ENCODE peak calls at places on chromosomes 13 and 19, in five cellular contexts. C is PC-3, L is IMR-90, J is lung, B is WERI-Rb-1. E is an unnamed sample. For H3K9me3, the result is how much of the 10 kb centered on the place peaks cover.

GRCh38 chr13:25872871-25873607 is 178.8 kb downstream of the SHISA2 start:
- DNase-seq in C (no peak), L (no peak), J (no peak), B (no peak), E (no peak)

GRCh38 chr13:40494513-40494912 is 171.9 kb downstream of the FOXO1 start:
- DNase-seq in C (no peak), L (no peak), J (no peak), B (no peak), E (no peak)

GRCh38 chr19:1901940-1902404 is 3.2 kb upstream of the ADAT3 start:
- DNase-seq in C (no peak), L (no peak), J (peak), B (no peak), E (no peak)

GRCh38 chr19:49140951-49141350 is 14.2 kb downstream of the HRC start:
- DNase-seq in C (no peak), L (no peak), J (no peak), B (no peak), E (no peak)

GRCh38 chr13:59643239-59643865 is 520.4 kb downstream of the DIAPH3 start:
- DNase-seq in C (no peak), L (no peak), J (no peak), B (no peak), E (no peak)

GRCh38 chr13:51793570-51794273 is 10.2 kb downstream of the DHRS12 start:
- DNase-seq in C (peak), L (peak), J (no peak), B (no peak), E (no peak)

GRCh38 chr13:110869231-110869804 is 45.6 kb downstream of the ANKRD10 start:
- DNase-seq in C (no peak), L (no peak), J (no peak), B (no peak), E (no peak)

GRCh38 chr19:49782515-49782914 is 15.7 kb downstream of the AP2A1 start:
- DNase-seq in C (no peak), L (no peak), J (no peak), B (no peak), E (no peak)

GRCh38 chr13:53028063-53028462 is 550 bp upstream of the OLFM4 start:
- DNase-seq in C (no peak), L (no peak), J (no peak), B (no peak), E (no peak)

GRCh38 chr13:31896427-31896826 is 135.1 kb upstream of the FRY start:
- DNase-seq in C (no peak), L (peak), J (no peak), B (no peak), E (no peak)

GRCh38 chr13:48655291-48655690 is 1.6 kb downstream of the CYSLTR2 start:
- DNase-seq in C (no peak), L (no peak), J (no peak), B (no peak), E (no peak)

GRCh38 chr19:55244004-55244680 is 14.7 kb downstream of the PPP6R1 start:
- DNase-seq in C (no peak), L (no peak), J (no peak), B (no peak), E (no peak)

GRCh38 chr13:32846556-32846955 is 169.7 kb upstream of the KL start:
- DNase-seq in C (no peak), L (no peak), J (no peak), B (no peak), E (no peak)

GRCh38 chr13:51714663-51715168 is 89.2 kb downstream of the DHRS12 start:
- DNase-seq in C (peak), L (peak), J (no peak), B (no peak), E (no peak)

GRCh38 chr13:45082964-45083363 is 37.3 kb upstream of the GTF2F2 start:
- DNase-seq in C (peak), L (peak), J (no peak), B (no peak), E (peak)

GRCh38 chr19:5345895-5346386 is 5.3 kb upstream of the PTPRS start:
- DNase-seq in C (peak), L (peak), J (no peak), B (no peak), E (no peak)

GRCh38 chr13:49641810-49642291 is 13.5 kb downstream of the ARL11 start:
- DNase-seq in C (peak), L (peak), J (peak), B (no peak), E (no peak)

GRCh38 chr13:110593430-110594130 is 21.8 kb upstream of the NAXD start:
- DNase-seq in C (peak), L (peak), J (no peak), B (peak), E (no peak)

GRCh38 chr13:19772306-19772705 is 10.4 kb downstream of the PSPC1 start:
- DNase-seq in C (no peak), L (peak), J (no peak), B (no peak), E (no peak)

GRCh38 chr13:61413572-61413971 is 2.1 kb downstream of the PCDH20 start:
- DNase-seq in C (no peak), L (no peak), J (no peak), B (no peak), E (peak)

GRCh38 chr19:1401138-1401888 is at the start of gene GAMT:
- DNase-seq in C (peak), L (no peak), J (no peak), B (peak), E (no peak)

GRCh38 chr13:34611678-34612077 is 330.4 kb upstream of the NBEA start:
- DNase-seq in C (no peak), L (no peak), J (no peak), B (no peak), E (no peak)

GRCh38 chr13:24039621-24040475 is 120.7 kb upstream of the SPATA13 start:
- DNase-seq in C (no peak), L (no peak), J (peak), B (no peak), E (no peak)
- H3K27ac ChIP-seq in C (no peak), L (no peak), J (no peak), B (no peak), E (no peak)

GRCh38 chr19:11551603-11552235 is 7.3 kb downstream of the ELOF1 start:
- DNase-seq in C (no peak), L (no peak), J (no peak), B (peak), E (no peak)
- TF ChIP-seq CTCF in C (peak), L (peak), J (no peak), B (peak), E (peak)

GRCh38 chr19:21362291-21362690 is 3.5 kb downstream of the ZNF738 start:
- DNase-seq in C (no peak), L (no peak), J (peak), B (no peak), E (no peak)

GRCh38 chr19:21358768-21359451 is at the start of gene ZNF738:
- DNase-seq in C (peak), L (peak), J (peak), B (peak), E (peak)
- H3K9me3 ChIP-seq in C (under half), L (under half), J (under half), B (under half), E (under half)

DNA sequence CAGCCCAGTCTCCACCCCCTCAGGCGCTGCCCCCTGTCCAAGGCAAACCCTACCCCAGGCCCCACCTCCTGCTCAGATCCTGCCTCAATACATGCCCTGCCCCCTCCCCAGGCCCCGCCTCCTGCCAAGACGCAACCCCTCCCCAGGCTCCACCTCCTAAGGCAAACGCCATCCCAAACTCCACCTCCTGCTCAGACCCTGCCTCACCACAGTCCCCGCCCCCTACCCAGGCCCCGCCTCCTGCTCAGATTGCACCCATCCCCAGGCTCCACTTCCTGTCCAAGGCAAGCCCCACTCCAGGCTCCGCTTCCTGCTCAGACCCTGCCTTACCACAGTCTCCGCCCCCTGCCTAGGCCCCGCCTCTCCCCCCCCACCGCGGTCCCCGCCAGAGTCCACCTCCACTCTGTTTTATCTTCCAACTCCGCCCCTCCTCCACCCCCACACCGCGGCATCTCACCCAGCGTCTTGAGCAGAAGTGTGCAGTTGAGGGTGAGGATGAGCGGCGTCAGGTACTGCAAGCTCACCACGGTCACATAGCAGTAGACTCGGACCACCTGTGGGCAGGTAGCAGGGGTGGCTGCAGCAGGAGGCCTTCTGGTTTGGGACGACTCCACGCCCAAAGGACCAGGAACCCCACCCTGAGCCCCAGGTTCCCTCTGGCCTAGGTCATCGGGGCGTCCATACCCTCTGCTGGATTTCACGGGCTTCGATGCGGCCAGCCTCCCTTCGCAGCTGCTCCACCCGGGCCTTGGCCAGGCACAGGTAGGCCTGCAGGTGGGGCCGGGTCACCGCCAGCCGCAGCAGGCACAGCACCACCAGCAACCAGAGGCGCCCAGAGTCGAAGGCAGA is 17.7 kb downstream of the TMEM161A start:
- DNase-seq in C (no peak), L (peak), J (peak), B (peak), E (no peak)
- H3K27ac ChIP-seq in C (no peak), L (no peak), J (no peak), B (no peak), E (no peak)

GRCh38 chr13:24208314-24208713 is 47.8 kb downstream of the SPATA13 start:
- DNase-seq in C (peak), L (peak), J (no peak), B (no peak), E (no peak)

GRCh38 chr13:24209138-24209537 is 48.6 kb downstream of the SPATA13 start:
- DNase-seq in C (no peak), L (no peak), J (no peak), B (no peak), E (no peak)

GRCh38 chr13:24212254-24212653 is 51.7 kb downstream of the SPATA13 start:
- DNase-seq in C (no peak), L (no peak), J (no peak), B (no peak), E (no peak)

GRCh38 chr13:24203726-24204295 is 43.3 kb downstream of the SPATA13 start:
- DNase-seq in C (peak), L (peak), J (no peak), B (no peak), E (no peak)

DNA sequence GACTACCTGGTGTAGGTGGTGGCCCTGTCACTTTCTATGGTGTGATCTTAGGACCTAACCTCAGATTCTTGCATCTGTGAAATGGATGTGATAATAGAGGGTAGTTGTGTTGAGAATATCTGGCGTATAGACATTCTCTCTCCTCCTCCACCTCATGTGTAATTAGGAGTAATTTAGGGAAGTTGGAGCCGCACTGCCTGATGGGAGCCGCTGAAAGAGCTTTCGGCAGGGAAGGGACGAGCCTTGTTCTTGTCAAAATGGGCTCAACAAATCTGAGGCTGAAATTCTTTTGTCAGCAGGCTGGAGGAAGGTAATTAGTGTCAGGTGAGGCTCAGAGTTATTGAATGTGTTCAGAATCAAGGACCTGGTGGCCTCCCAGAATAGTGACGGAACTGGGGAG is 47.3 kb downstream of the SPATA13 start:
- DNase-seq in C (no peak), L (no peak), J (no peak), B (no peak), E (no peak)
- TF ChIP-seq CTCF in C (no peak), L (no peak), J (no peak), B (no peak), E (no peak)

GRCh38 chr13:88507909-88508308 is 836.7 kb downstream of the SLITRK5 start:
- DNase-seq in C (no peak), L (no peak), J (no peak), B (no peak), E (no peak)
- H3K9me3 ChIP-seq in C (under half), L (under half), J (under half), B (under half), E (under half)

GRCh38 chr13:29561918-29562317 is 33.6 kb downstream of the SLC7A1 start:
- DNase-seq in C (no peak), L (peak), J (no peak), B (no peak), E (no peak)
- H3K27ac ChIP-seq in C (no peak), L (no peak), J (no peak), B (no peak), E (peak)

DNA sequence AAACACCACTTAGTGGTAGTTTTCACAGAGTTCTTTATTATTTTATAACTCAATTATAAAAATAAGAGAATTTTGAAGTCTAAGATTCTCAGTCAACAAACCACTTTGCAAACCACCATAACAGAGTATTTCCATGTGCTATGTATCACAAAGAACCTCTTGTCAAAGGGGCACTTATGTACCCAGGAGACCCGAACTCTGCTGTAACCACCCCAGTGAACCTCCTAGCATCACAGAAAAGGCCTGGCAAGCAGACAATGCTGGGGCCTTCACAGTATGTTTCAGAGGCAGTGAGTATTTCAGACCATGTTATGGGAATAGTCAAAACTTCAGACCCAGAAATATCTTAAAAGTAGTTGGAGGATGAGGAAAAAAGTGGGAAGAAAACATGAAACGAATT is 714.1 kb downstream of the EFNB2 start:
- DNase-seq in C (no peak), L (no peak), J (no peak), B (no peak), E (no peak)
- TF ChIP-seq CTCF in C (no peak), L (no peak), J (no peak), B (no peak), E (no peak)

GRCh38 chr19:56594446-56594782 is 688 bp upstream of the ZNF71 start:
- DNase-seq in C (no peak), L (no peak), J (no peak), B (no peak), E (no peak)

GRCh38 chr19:56595548-56595899 is 422 bp downstream of the ZNF71 start:
- DNase-seq in C (no peak), L (peak), J (no peak), B (no peak), E (no peak)

GRCh38 chr19:56597696-56598095 is 2.6 kb downstream of the ZNF71 start:
- DNase-seq in C (no peak), L (peak), J (no peak), B (no peak), E (no peak)

GRCh38 chr19:56594783-56595547 is at the start of gene ZNF71:
- DNase-seq in C (peak), L (peak), J (peak), B (peak), E (peak)

DNA sequence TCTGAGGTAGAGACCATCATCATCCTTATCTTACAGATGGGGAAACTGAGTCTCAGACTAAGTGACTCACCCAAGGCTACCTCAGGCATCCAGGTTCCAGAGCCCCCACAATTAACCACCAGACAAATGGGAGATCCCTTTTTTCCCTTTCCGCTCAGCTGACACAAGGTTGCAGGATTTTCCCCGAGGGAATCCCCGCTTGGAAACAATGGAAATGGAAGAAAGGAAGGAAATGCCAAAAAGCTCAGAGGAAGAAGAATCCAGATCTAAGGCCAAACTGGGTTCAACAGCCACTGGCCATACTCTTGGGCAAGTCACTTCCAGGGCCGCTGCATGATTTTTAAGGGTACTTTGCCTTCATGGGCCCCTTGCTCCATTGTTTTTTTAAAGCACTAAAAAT is 1.6 kb downstream of the ZNF71 start:
- DNase-seq in C (no peak), L (no peak), J (no peak), B (no peak), E (no peak)
- H3K9me3 ChIP-seq in C (half or more), L (under half), J (under half), B (under half), E (under half)

GRCh38 chr13:81498969-81499368 is 1158.0 kb upstream of the SPRY2 start:
- DNase-seq in C (no peak), L (no peak), J (no peak), B (no peak), E (no peak)
- H3K27ac ChIP-seq in C (no peak), L (no peak), J (no peak), B (no peak), E (no peak)

E was measured in RWPE2.